ENCODE peak calls at places on chromosomes 16 and 17, in nine cellular contexts. One of them, this sample, is unnamed.

GRCh38 chr16:88383401-88384221 is 852 bp downstream of the ZNF469 start:
- DNase-seq in CD8-positive, alpha-beta T cell: no peak
- DNase-seq in PC-9: peak; percentile 63
- DNase-seq in gastrocnemius medialis: no peak
- DNase-seq in HCT116: peak; percentile 28
- DNase-seq in sigmoid colon: peak; percentile 71
- DNase-seq in pancreas: no peak
- DNase-seq in mammary epithelial cell: no peak
- DNase-seq in aorta: peak; percentile 62
- DNase-seq in this sample: peak; percentile 44

GRCh38 chr17:59786536-59787319 is 79.3 kb downstream of the VMP1 start:
- DNase-seq in CD8-positive, alpha-beta T cell: peak; percentile 80
- DNase-seq in PC-9: peak; percentile 76
- DNase-seq in gastrocnemius medialis: peak; percentile 45
- DNase-seq in HCT116: peak; percentile 100
- DNase-seq in sigmoid colon: peak; percentile 77
- DNase-seq in pancreas: no peak
- DNase-seq in mammary epithelial cell: peak; percentile 100
- DNase-seq in aorta: peak; percentile 61
- DNase-seq in this sample: peak; percentile 89

GRCh38 chr16:13552960-13553257 is 367.0 kb upstream of the ERCC4 start:
- DNase-seq in CD8-positive, alpha-beta T cell: no peak
- DNase-seq in PC-9: no peak
- DNase-seq in gastrocnemius medialis: no peak
- DNase-seq in HCT116: no peak
- DNase-seq in sigmoid colon: no peak
- DNase-seq in pancreas: no peak
- DNase-seq in mammary epithelial cell: no peak
- DNase-seq in aorta: no peak
- DNase-seq in this sample: no peak

GRCh38 chr17:59534583-59534982 is 30.8 kb upstream of the DHX40 start:
- DNase-seq in CD8-positive, alpha-beta T cell: no peak
- DNase-seq in PC-9: no peak
- DNase-seq in gastrocnemius medialis: no peak
- DNase-seq in HCT116: peak; percentile 40
- DNase-seq in sigmoid colon: no peak
- DNase-seq in pancreas: no peak
- DNase-seq in mammary epithelial cell: peak; percentile 3
- DNase-seq in aorta: no peak
- DNase-seq in this sample: no peak

GRCh38 chr17:56292010-56292409 is 138.7 kb downstream of the ANKFN1 start:
- DNase-seq in CD8-positive, alpha-beta T cell: no peak
- DNase-seq in PC-9: no peak
- DNase-seq in gastrocnemius medialis: no peak
- DNase-seq in HCT116: no peak
- DNase-seq in sigmoid colon: no peak
- DNase-seq in pancreas: no peak
- DNase-seq in mammary epithelial cell: peak; percentile 73
- DNase-seq in aorta: no peak
- DNase-seq in this sample: peak; percentile 82

GRCh38 chr17:27218041-27218440 is 75.9 kb upstream of the WSB1 start:
- DNase-seq in CD8-positive, alpha-beta T cell: no peak
- DNase-seq in PC-9: no peak
- DNase-seq in gastrocnemius medialis: no peak
- DNase-seq in HCT116: no peak
- DNase-seq in sigmoid colon: no peak
- DNase-seq in pancreas: no peak
- DNase-seq in mammary epithelial cell: no peak
- DNase-seq in aorta: no peak
- DNase-seq in this sample: no peak

GRCh38 chr16:66948034-66948821 is 12.8 kb upstream of the CES3 start:
- DNase-seq in CD8-positive, alpha-beta T cell: no peak
- DNase-seq in PC-9: no peak
- DNase-seq in gastrocnemius medialis: no peak
- DNase-seq in HCT116: no peak
- DNase-seq in sigmoid colon: no peak
- DNase-seq in pancreas: peak; percentile 86
- DNase-seq in mammary epithelial cell: peak; percentile 68
- DNase-seq in aorta: no peak
- DNase-seq in this sample: no peak

GRCh38 chr16:83351846-83352245 is 455.9 kb upstream of the HSBP1 start:
- DNase-seq in CD8-positive, alpha-beta T cell: no peak
- DNase-seq in PC-9: no peak
- DNase-seq in gastrocnemius medialis: no peak
- DNase-seq in HCT116: no peak
- DNase-seq in sigmoid colon: no peak
- DNase-seq in pancreas: no peak
- DNase-seq in mammary epithelial cell: no peak
- DNase-seq in aorta: no peak
- DNase-seq in this sample: no peak

GRCh38 chr17:48647103-48647963 is 21.2 kb upstream of the HOXB9 start:
- DNase-seq in CD8-positive, alpha-beta T cell: no peak
- DNase-seq in PC-9: no peak
- DNase-seq in gastrocnemius medialis: no peak
- DNase-seq in HCT116: no peak
- DNase-seq in sigmoid colon: no peak
- DNase-seq in pancreas: no peak
- DNase-seq in mammary epithelial cell: no peak
- DNase-seq in aorta: no peak
- DNase-seq in this sample: peak; percentile 58

GRCh38 chr16:57971848-57972247 is 920 bp upstream of the CNGB1 start:
- DNase-seq in CD8-positive, alpha-beta T cell: no peak
- DNase-seq in PC-9: no peak
- DNase-seq in gastrocnemius medialis: no peak
- DNase-seq in HCT116: no peak
- DNase-seq in sigmoid colon: no peak
- DNase-seq in pancreas: no peak
- DNase-seq in mammary epithelial cell: no peak
- DNase-seq in aorta: no peak
- DNase-seq in this sample: no peak

GRCh38 chr16:52548261-52549010 is 1.5 kb upstream of the TOX3 start:
- DNase-seq in CD8-positive, alpha-beta T cell: no peak
- DNase-seq in PC-9: no peak
- DNase-seq in gastrocnemius medialis: no peak
- DNase-seq in HCT116: no peak
- DNase-seq in sigmoid colon: no peak
- DNase-seq in pancreas: no peak
- DNase-seq in mammary epithelial cell: no peak
- DNase-seq in aorta: no peak
- DNase-seq in this sample: no peak

GRCh38 chr16:74650966-74651567 is 15.6 kb downstream of the RFWD3 start:
- DNase-seq in CD8-positive, alpha-beta T cell: no peak
- DNase-seq in PC-9: no peak
- DNase-seq in gastrocnemius medialis: no peak
- DNase-seq in HCT116: peak; percentile 2
- DNase-seq in sigmoid colon: no peak
- DNase-seq in pancreas: no peak
- DNase-seq in mammary epithelial cell: no peak
- DNase-seq in aorta: no peak
- DNase-seq in this sample: no peak

GRCh38 chr17:61536417-61536955 is 54.5 kb downstream of the NACA2 start:
- DNase-seq in CD8-positive, alpha-beta T cell: no peak
- DNase-seq in PC-9: no peak
- DNase-seq in gastrocnemius medialis: no peak
- DNase-seq in HCT116: no peak
- DNase-seq in sigmoid colon: no peak
- DNase-seq in pancreas: no peak
- DNase-seq in mammary epithelial cell: no peak
- DNase-seq in aorta: no peak
- DNase-seq in this sample: peak; percentile 20

GRCh38 chr17:80991645-80992076 is at the start of gene CHMP6:
- DNase-seq in CD8-positive, alpha-beta T cell: peak; percentile 70
- DNase-seq in PC-9: peak; percentile 71
- DNase-seq in gastrocnemius medialis: peak; percentile 42
- DNase-seq in HCT116: peak; percentile 76
- DNase-seq in sigmoid colon: peak; percentile 87
- DNase-seq in pancreas: peak; percentile 92
- DNase-seq in mammary epithelial cell: peak; percentile 66
- DNase-seq in aorta: peak; percentile 87
- DNase-seq in this sample: peak; percentile 82

GRCh38 chr16:2530629-2531318 is 434 bp downstream of the CEMP1 start:
- DNase-seq in CD8-positive, alpha-beta T cell: no peak
- DNase-seq in PC-9: no peak
- DNase-seq in gastrocnemius medialis: no peak
- DNase-seq in HCT116: no peak
- DNase-seq in sigmoid colon: no peak
- DNase-seq in pancreas: peak; percentile 82
- DNase-seq in mammary epithelial cell: no peak
- DNase-seq in aorta: peak; percentile 52
- DNase-seq in this sample: no peak

GRCh38 chr17:29615048-29615385 is 7.7 kb downstream of the CORO6 start:
- DNase-seq in CD8-positive, alpha-beta T cell: peak; percentile 89
- DNase-seq in PC-9: no peak
- DNase-seq in gastrocnemius medialis: no peak
- DNase-seq in HCT116: no peak
- DNase-seq in sigmoid colon: no peak
- DNase-seq in pancreas: peak; percentile 58
- DNase-seq in mammary epithelial cell: no peak
- DNase-seq in aorta: peak; percentile 74
- DNase-seq in this sample: no peak

GRCh38 chr16:84355149-84355548 is 13.2 kb upstream of the ATP2C2 start:
- DNase-seq in CD8-positive, alpha-beta T cell: no peak
- DNase-seq in PC-9: no peak
- DNase-seq in gastrocnemius medialis: no peak
- DNase-seq in HCT116: no peak
- DNase-seq in sigmoid colon: no peak
- DNase-seq in pancreas: no peak
- DNase-seq in mammary epithelial cell: no peak
- DNase-seq in aorta: no peak
- DNase-seq in this sample: no peak

GRCh38 chr16:84358601-84359295 is 9.6 kb upstream of the ATP2C2 start:
- DNase-seq in CD8-positive, alpha-beta T cell: no peak
- DNase-seq in PC-9: no peak
- DNase-seq in gastrocnemius medialis: no peak
- DNase-seq in HCT116: no peak
- DNase-seq in sigmoid colon: no peak
- DNase-seq in pancreas: no peak
- DNase-seq in mammary epithelial cell: no peak
- DNase-seq in aorta: no peak
- DNase-seq in this sample: no peak

GRCh38 chr16:84356176-84356575 is 12.2 kb upstream of the ATP2C2 start:
- DNase-seq in CD8-positive, alpha-beta T cell: no peak
- DNase-seq in PC-9: no peak
- DNase-seq in gastrocnemius medialis: no peak
- DNase-seq in HCT116: no peak
- DNase-seq in sigmoid colon: no peak
- DNase-seq in pancreas: no peak
- DNase-seq in mammary epithelial cell: no peak
- DNase-seq in aorta: no peak
- DNase-seq in this sample: no peak

GRCh38 chr16:84357191-84357651 is 11.1 kb upstream of the ATP2C2 start:
- DNase-seq in CD8-positive, alpha-beta T cell: no peak
- DNase-seq in PC-9: peak; percentile 49
- DNase-seq in gastrocnemius medialis: no peak
- DNase-seq in HCT116: no peak
- DNase-seq in sigmoid colon: no peak
- DNase-seq in pancreas: no peak
- DNase-seq in mammary epithelial cell: peak; percentile 93
- DNase-seq in aorta: no peak
- DNase-seq in this sample: peak; percentile 3

DNA sequence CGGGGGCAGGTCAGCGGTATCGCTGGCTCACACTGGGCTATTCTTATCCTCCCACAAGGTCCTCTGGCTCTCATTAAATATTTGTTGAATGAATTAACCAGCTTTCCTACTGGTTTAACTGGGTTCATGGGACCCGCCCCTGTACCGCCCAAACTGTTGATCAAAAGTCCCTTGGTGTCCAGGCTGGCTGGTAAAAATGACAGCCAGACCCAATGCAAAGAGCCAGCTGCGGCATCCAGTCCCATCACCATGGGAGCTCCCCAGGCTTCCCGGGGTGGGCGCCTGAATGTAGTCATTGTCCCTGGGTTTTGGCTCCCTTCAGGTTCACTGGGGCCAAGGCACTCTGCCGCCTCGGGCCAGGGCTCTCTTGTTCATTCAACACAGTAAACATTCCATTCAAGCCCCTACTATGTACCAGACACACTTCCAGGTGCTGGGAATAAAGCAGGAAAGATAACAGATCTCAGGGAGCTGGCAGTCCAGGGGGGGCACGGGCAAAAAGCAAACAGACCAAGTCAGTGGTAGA is 11.7 kb upstream of the ATP2C2 start:
- DNase-seq in CD8-positive, alpha-beta T cell: no peak
- DNase-seq in PC-9: peak; percentile 60
- DNase-seq in gastrocnemius medialis: no peak
- DNase-seq in HCT116: no peak
- DNase-seq in sigmoid colon: no peak
- DNase-seq in pancreas: no peak
- DNase-seq in mammary epithelial cell: peak; percentile 83
- DNase-seq in aorta: no peak
- DNase-seq in this sample: no peak
- H3K27me3 ChIP-seq in CD8-positive, alpha-beta T cell: no peaks in the 10 kb centered on the region
- H3K27me3 ChIP-seq in PC-9: no peaks in the 10 kb centered on the region
- H3K27me3 ChIP-seq in gastrocnemius medialis: no peaks in the 10 kb centered on the region
- H3K27me3 ChIP-seq in HCT116: no peaks in the 10 kb centered on the region
- H3K27me3 ChIP-seq in sigmoid colon: no peaks in the 10 kb centered on the region
- H3K27me3 ChIP-seq in pancreas: no peaks in the 10 kb centered on the region
- H3K27me3 ChIP-seq in mammary epithelial cell: no peaks in the 10 kb centered on the region
- H3K27me3 ChIP-seq in aorta: no peaks in the 10 kb centered on the region
- H3K27me3 ChIP-seq in this sample: no peaks in the 10 kb centered on the region

GRCh38 chr17:2700491-2701141 is 10.9 kb downstream of the CLUH start:
- DNase-seq in CD8-positive, alpha-beta T cell: no peak
- DNase-seq in PC-9: no peak
- DNase-seq in gastrocnemius medialis: no peak
- DNase-seq in HCT116: no peak
- DNase-seq in sigmoid colon: peak; percentile 64
- DNase-seq in pancreas: peak; percentile 69
- DNase-seq in mammary epithelial cell: no peak
- DNase-seq in aorta: peak; percentile 36
- DNase-seq in this sample: no peak
- H3K27me3 ChIP-seq in CD8-positive, alpha-beta T cell: no peaks in the 10 kb centered on the region
- H3K27me3 ChIP-seq in PC-9: no peaks in the 10 kb centered on the region
- H3K27me3 ChIP-seq in gastrocnemius medialis: no peaks in the 10 kb centered on the region
- H3K27me3 ChIP-seq in HCT116: no peaks in the 10 kb centered on the region
- H3K27me3 ChIP-seq in sigmoid colon: no peaks in the 10 kb centered on the region
- H3K27me3 ChIP-seq in pancreas: no peaks in the 10 kb centered on the region
- H3K27me3 ChIP-seq in mammary epithelial cell: no peaks in the 10 kb centered on the region
- H3K27me3 ChIP-seq in aorta: no peaks in the 10 kb centered on the region
- H3K27me3 ChIP-seq in this sample: no peaks in the 10 kb centered on the region

GRCh38 chr17:77546772-77547201 is 406.0 kb downstream of the SEC14L1 start:
- DNase-seq in CD8-positive, alpha-beta T cell: no peak
- DNase-seq in PC-9: no peak
- DNase-seq in gastrocnemius medialis: no peak
- DNase-seq in HCT116: no peak
- DNase-seq in sigmoid colon: no peak
- DNase-seq in pancreas: no peak
- DNase-seq in mammary epithelial cell: no peak
- DNase-seq in aorta: no peak
- DNase-seq in this sample: no peak
- H3K27me3 ChIP-seq in CD8-positive, alpha-beta T cell: no peaks in the 10 kb centered on the region
- H3K27me3 ChIP-seq in PC-9: peaks cover 63% of the 10 kb centered on the region
- H3K27me3 ChIP-seq in gastrocnemius medialis: no peaks in the 10 kb centered on the region
- H3K27me3 ChIP-seq in HCT116: peaks cover 11% of the 10 kb centered on the region
- H3K27me3 ChIP-seq in sigmoid colon: no peaks in the 10 kb centered on the region
- H3K27me3 ChIP-seq in pancreas: no peaks in the 10 kb centered on the region
- H3K27me3 ChIP-seq in mammary epithelial cell: no peaks in the 10 kb centered on the region
- H3K27me3 ChIP-seq in aorta: no peaks in the 10 kb centered on the region
- H3K27me3 ChIP-seq in this sample: peaks cover 2% of the 10 kb centered on the region

DNA sequence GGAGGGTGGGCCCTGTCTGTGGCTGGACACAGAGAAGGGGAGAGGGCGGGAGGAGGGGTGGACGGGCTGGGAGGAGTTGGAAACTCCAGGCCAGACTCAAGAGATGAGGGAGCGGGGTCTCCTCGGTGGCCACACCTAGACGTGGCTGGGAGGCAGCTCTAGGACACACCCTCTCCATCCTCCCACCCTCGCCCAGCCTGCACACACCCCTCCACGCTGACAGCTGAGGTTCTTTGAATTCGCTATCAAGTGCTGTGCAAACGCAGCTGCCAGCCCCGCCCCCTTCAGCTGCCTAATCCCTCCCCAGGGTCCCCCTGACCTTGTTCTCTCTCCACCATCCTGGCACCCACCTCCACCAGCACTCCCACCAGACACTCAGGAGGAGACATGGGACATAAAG is 48.7 kb downstream of the DNAH17 start:
- DNase-seq in CD8-positive, alpha-beta T cell: no peak
- DNase-seq in PC-9: no peak
- DNase-seq in gastrocnemius medialis: no peak
- DNase-seq in HCT116: no peak
- DNase-seq in sigmoid colon: peak; percentile 57
- DNase-seq in pancreas: no peak
- DNase-seq in mammary epithelial cell: no peak
- DNase-seq in aorta: no peak
- DNase-seq in this sample: no peak
- H3K27me3 ChIP-seq in CD8-positive, alpha-beta T cell: no peaks in the 10 kb centered on the region
- H3K27me3 ChIP-seq in PC-9: no peaks in the 10 kb centered on the region
- H3K27me3 ChIP-seq in gastrocnemius medialis: no peaks in the 10 kb centered on the region
- H3K27me3 ChIP-seq in HCT116: no peaks in the 10 kb centered on the region
- H3K27me3 ChIP-seq in sigmoid colon: no peaks in the 10 kb centered on the region
- H3K27me3 ChIP-seq in pancreas: no peaks in the 10 kb centered on the region
- H3K27me3 ChIP-seq in mammary epithelial cell: no peaks in the 10 kb centered on the region
- H3K27me3 ChIP-seq in aorta: no peaks in the 10 kb centered on the region
- H3K27me3 ChIP-seq in this sample: no peaks in the 10 kb centered on the region